ENCODE peak calls at places on chromosomes 11 and 22, in nine cellular contexts. R is dorsolateral prefrontal cortex; Q is breast epithelium; N is esophagus squamous epithelium; S is endothelial cell of umbilical vein; V is effector memory CD4-positive, alpha-beta T cell; L is GM23248; U is heart left ventricle; O is CD4-positive, CD25-positive, alpha-beta regulatory T cell. M is an unnamed sample.

GRCh38 chr11:91859666-91860065 is 365.0 kb upstream of the FAT3 start:
- DNase-seq in U (no peak), S (no peak), N (no peak), R (no peak), V (no peak), Q (no peak), L (no peak), O (no peak), M (no peak)

GRCh38 chr11:12150831-12151382 is 40.5 kb downstream of the MICAL2 start:
- DNase-seq in O (no peak), Q (no peak), U (no peak), S (no peak), R (no peak), L (peak), N (no peak), V (no peak), M (no peak)

GRCh38 chr11:3700910-3701309 is 29.7 kb upstream of the CHRNA10 start:
- DNase-seq in S (no peak), O (no peak), U (no peak), R (no peak), N (no peak), V (no peak), Q (no peak), L (no peak), M (no peak)

GRCh38 chr11:108654994-108655631 is 9.8 kb upstream of the DDX10 start:
- DNase-seq in Q (no peak), R (no peak), N (no peak), L (peak), V (no peak), U (peak), S (peak), O (peak), M (peak)

GRCh38 chr11:117039897-117040296 is 58.3 kb downstream of the SIK3 start:
- DNase-seq in U (no peak), V (no peak), Q (no peak), L (peak), S (no peak), N (no peak), O (no peak), R (no peak), M (no peak)

GRCh38 chr11:1863352-1864215 is 10.7 kb downstream of the LSP1 start:
- DNase-seq in N (no peak), O (no peak), Q (peak), R (peak), S (peak), V (no peak), L (peak), U (peak), M (no peak)

GRCh38 chr11:103624708-103625623 is 411.5 kb upstream of the DDI1 start:
- DNase-seq in V (no peak), O (no peak), Q (no peak), U (peak), S (peak), N (no peak), R (no peak), L (peak), M (no peak)

GRCh38 chr22:46220921-46221320 is 29.2 kb downstream of the CDPF1 start:
- DNase-seq in O (no peak), N (no peak), R (no peak), V (no peak), U (no peak), S (no peak), Q (no peak), L (peak), M (no peak)

GRCh38 chr11:62547691-62548281 is 1.2 kb upstream of the AHNAK start:
- DNase-seq in N (no peak), O (no peak), Q (peak), U (peak), S (peak), L (peak), R (no peak), V (no peak), M (no peak)

GRCh38 chr22:32760396-32760795 is 41.1 kb upstream of the TIMP3 start:
- DNase-seq in S (no peak), V (no peak), L (no peak), Q (no peak), N (no peak), O (no peak), U (no peak), R (no peak), M (no peak)

GRCh38 chr22:32764330-32765116 is 37.0 kb upstream of the TIMP3 start:
- DNase-seq in S (no peak), Q (no peak), R (no peak), U (peak), V (no peak), O (no peak), N (no peak), L (peak), M (no peak)

GRCh38 chr22:32760815-32761214 is 40.7 kb upstream of the TIMP3 start:
- DNase-seq in O (no peak), R (no peak), U (no peak), S (no peak), Q (no peak), N (no peak), V (no peak), L (no peak), M (no peak)

GRCh38 chr22:32761251-32761903 is 40.1 kb upstream of the TIMP3 start:
- DNase-seq in U (no peak), S (no peak), O (no peak), R (no peak), N (no peak), L (peak), V (no peak), Q (no peak), M (no peak)

DNA sequence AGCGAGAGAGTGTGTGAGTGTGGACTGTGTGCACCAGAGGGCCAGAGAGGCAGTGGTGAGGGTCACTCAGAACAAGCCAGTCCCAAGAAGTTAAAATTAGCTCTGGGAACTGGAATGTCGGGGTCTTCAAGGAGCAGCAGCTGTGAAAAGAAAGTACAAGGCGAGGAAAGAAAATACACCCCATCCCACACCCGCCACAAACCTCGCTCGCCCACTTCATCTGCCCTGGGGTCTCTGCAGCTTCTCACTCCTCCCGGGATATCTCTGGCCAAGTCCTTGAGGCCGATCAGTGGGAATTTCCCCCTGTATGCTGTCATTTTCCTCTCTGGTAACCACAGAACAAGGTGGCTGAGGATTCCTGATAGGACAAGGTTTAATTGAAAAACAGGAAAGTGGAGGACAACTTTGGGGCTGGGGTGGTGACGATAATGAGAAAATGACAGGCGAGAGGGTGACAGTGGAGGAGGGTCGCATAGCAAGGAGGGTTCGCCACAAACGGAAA is 36.3 kb upstream of the TIMP3 start:
- DNase-seq in V (no peak), L (no peak), U (no peak), R (no peak), N (no peak), O (no peak), S (no peak), Q (no peak), M (no peak)
- H3K27ac ChIP-seq in V (no peak), L (no peak), U (peak), R (no peak), N (no peak), O (no peak), S (no peak), Q (peak), M (no peak)

GRCh38 chr22:36257948-36258674 is 5.2 kb downstream of the APOL1 start:
- DNase-seq in L (no peak), R (no peak), U (no peak), N (no peak), O (no peak), V (no peak), Q (no peak), S (no peak), M (no peak)
- H3K27ac ChIP-seq in L (no peak), R (no peak), U (peak), N (no peak), O (peak), V (peak), Q (peak), S (no peak), M (no peak)

DNA sequence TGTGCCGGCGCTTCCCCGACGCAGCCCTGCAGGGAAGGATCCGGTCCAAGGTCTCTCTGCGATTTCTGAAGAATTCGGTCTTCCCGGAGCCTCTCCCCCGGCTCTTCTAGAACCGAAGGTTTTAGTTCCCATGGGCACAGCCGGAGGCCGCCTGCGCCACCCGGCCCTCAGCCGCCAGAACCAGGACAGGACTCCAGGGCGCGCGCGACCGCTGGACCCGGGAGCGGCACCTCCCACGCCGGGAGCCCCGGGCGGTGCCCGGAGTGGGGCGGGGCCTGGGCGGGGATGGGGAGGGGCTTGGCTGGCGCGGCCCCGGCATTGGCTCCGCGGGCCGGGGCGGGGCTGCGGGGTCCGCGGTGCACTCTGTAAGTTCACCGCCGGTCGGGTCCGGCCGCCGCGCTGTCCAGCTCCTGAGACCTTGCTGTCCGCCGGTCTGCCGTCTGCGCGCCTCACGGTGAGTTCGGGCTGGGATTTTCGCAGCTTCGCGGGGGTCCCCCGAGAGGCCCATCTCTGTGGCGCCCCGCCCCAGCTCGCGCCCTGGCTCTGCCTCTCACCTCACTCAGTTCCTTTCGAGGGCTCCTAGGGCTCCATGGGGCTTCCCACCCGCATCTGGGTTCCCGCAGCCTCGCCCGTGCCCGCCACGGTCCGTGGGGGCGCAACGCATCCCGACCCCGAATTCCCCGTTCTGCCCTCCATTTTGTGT is at the start of gene CDC42EP2:
- DNase-seq in N (no peak), Q (peak), R (peak), L (peak), U (peak), S (peak), O (peak), V (peak), M (peak)
- H3K27ac ChIP-seq in N (peak), Q (peak), R (peak), L (peak), U (peak), S (peak), O (no peak), V (peak), M (peak)

GRCh38 chr22:38882480-38882879 is 10.5 kb upstream of the CBX6 start:
- DNase-seq in L (peak), N (no peak), O (no peak), U (peak), Q (no peak), S (no peak), V (no peak), R (no peak), M (no peak)
- H3K27ac ChIP-seq in L (no peak), N (peak), O (no peak), U (peak), Q (peak), S (no peak), V (no peak), R (peak), M (no peak)

DNA sequence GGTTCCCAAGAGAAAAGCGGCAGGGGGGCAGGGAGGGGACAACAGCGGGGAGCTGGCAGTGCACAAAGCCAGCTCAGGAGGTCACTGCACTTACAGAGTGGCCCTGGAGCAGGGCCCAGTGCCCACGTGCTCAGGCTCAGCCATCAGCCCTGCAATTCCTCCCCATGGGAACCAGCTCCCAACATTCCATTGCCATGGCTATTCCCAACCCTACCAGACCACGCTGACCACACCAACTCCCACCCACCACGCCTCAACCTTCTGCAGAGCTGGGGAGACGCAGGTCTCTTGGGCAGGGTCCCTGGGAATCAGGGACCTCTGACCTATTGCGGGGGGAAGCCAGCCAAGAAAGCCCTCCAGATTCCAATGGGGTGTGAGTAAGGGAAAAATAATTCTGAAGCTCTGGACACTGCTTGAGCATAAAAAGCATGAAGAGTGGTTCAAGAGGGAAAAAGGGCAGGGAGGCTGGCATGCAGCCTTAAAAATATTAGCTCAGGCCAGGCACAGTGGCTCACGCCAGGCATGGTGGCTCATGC is 38.3 kb upstream of the TFIP11 start:
- DNase-seq in V (no peak), O (no peak), N (no peak), Q (no peak), U (peak), R (no peak), S (no peak), L (peak), M (no peak)
- H3K27ac ChIP-seq in V (no peak), O (no peak), N (no peak), Q (no peak), U (peak), R (no peak), S (no peak), L (peak), M (no peak)

GRCh38 chr11:17921620-17922473 is 91.0 kb downstream of the SERGEF start:
- DNase-seq in S (no peak), V (no peak), U (no peak), N (no peak), L (peak), Q (no peak), O (no peak), R (no peak), M (no peak)

GRCh38 chr11:17915500-17916143 is 97.2 kb downstream of the SERGEF start:
- DNase-seq in O (no peak), R (no peak), L (peak), U (no peak), V (no peak), Q (no peak), N (no peak), S (no peak), M (no peak)

GRCh38 chr11:17914957-17915356 is 97.9 kb downstream of the SERGEF start:
- DNase-seq in O (no peak), L (no peak), S (no peak), V (no peak), Q (no peak), R (no peak), U (no peak), N (no peak), M (no peak)

GRCh38 chr11:17917556-17917955 is 95.3 kb downstream of the SERGEF start:
- DNase-seq in L (no peak), Q (no peak), O (no peak), R (no peak), S (no peak), U (no peak), N (no peak), V (no peak), M (no peak)

GRCh38 chr11:17918049-17918605 is 94.7 kb downstream of the SERGEF start:
- DNase-seq in N (no peak), U (no peak), V (no peak), O (no peak), R (no peak), S (no peak), Q (no peak), L (no peak), M (no peak)
- H3K27ac ChIP-seq in N (no peak), U (no peak), V (no peak), O (no peak), R (no peak), S (no peak), Q (no peak), L (no peak), M (no peak)

DNA sequence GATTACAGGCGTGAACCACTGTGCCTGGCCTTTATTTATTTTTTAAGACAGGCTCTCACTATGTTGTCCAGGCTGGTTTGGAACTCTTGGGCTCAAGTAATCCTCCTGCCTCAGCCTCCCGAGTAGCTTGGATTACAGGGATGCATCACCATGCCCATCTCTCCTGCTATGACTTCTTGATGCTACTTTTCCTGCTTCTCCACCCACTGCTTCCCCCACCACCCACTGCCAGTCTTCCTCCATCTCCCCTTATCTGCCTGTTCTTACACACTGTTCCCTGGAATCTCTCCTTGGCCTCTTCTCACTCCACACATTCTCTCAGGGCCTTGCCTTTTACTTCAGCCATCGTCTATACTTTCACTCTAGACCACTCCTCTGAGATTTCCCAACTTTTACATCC is 17.3 kb upstream of the TPP1 start:
- DNase-seq in R (no peak), L (no peak), N (no peak), V (no peak), U (no peak), Q (no peak), O (no peak), S (no peak), M (no peak)
- H3K27ac ChIP-seq in R (peak), L (no peak), N (no peak), V (no peak), U (no peak), Q (no peak), O (no peak), S (peak), M (no peak)